ENCODE peak calls at places on chromosomes 3 and 15, in eight cellular contexts. D is HCT116, W is activated B cell treated with CpG ODN at 0.5 μM for 24 hours, G is foreskin fibroblast, R is psoas muscle, M is astrocyte of the spinal cord, Q is B cell, H is GM13977. N is an unnamed sample.

GRCh38 chr15:88255496-88256171 is 905 bp downstream of the NTRK3 start:
- DNase-seq in D (no peak), W (no peak), G (peak), R (no peak), M (peak), Q (no peak), H (peak), N (no peak)

GRCh38 chr3:133880287-133880686 is 15.4 kb downstream of the RAB6B start:
- DNase-seq in D (no peak), W (no peak), G (no peak), R (no peak), M (no peak), Q (no peak), H (no peak), N (no peak)

GRCh38 chr15:76235186-76235826 is 76.0 kb downstream of the ETFA start:
- DNase-seq in D (peak), W (no peak), G (peak), R (no peak), M (peak), Q (no peak), H (no peak), N (no peak)

GRCh38 chr3:175338775-175339535 is 479.8 kb downstream of the NAALADL2 start:
- DNase-seq in D (peak), W (no peak), G (peak), R (peak), M (peak), Q (no peak), H (no peak), N (peak)

GRCh38 chr15:56798639-56799038 is 65.3 kb upstream of the ZNF280D start:
- DNase-seq in D (no peak), W (no peak), G (no peak), R (peak), M (no peak), Q (no peak), H (no peak), N (no peak)

GRCh38 chr3:187013080-187013838 is 82.9 kb downstream of the ST6GAL1 start:
- DNase-seq in D (no peak), W (no peak), G (peak), R (no peak), M (peak), Q (no peak), H (no peak), N (no peak)

GRCh38 chr3:99768126-99768525 is 49.5 kb upstream of the CMSS1 start:
- DNase-seq in D (no peak), W (no peak), G (peak), R (no peak), M (no peak), Q (no peak), H (no peak), N (no peak)

GRCh38 chr3:8301977-8302589 is 199.5 kb upstream of the LMCD1 start:
- DNase-seq in D (peak), W (no peak), G (peak), R (no peak), M (peak), Q (no peak), H (peak), N (peak)

GRCh38 chr3:55538158-55538557 is 51.1 kb upstream of the WNT5A start:
- DNase-seq in D (no peak), W (no peak), G (no peak), R (no peak), M (no peak), Q (no peak), H (no peak), N (no peak)

GRCh38 chr3:13420817-13421755 is 964 bp upstream of the NUP210 start:
- DNase-seq in D (no peak), W (peak), G (no peak), R (peak), M (no peak), Q (peak), H (peak), N (no peak)

GRCh38 chr3:126135398-126136076 is 44.8 kb downstream of the ALDH1L1 start:
- DNase-seq in D (no peak), W (peak), G (no peak), R (peak), M (no peak), Q (no peak), H (no peak), N (peak)

GRCh38 chr15:81751321-81751720 is 294.5 kb downstream of the MEX3B start:
- DNase-seq in D (no peak), W (no peak), G (no peak), R (no peak), M (no peak), Q (no peak), H (no peak), N (no peak)

GRCh38 chr3:55167586-55168317 is 239.9 kb upstream of the LRTM1 start:
- DNase-seq in D (no peak), W (no peak), G (peak), R (no peak), M (peak), Q (no peak), H (no peak), N (no peak)

GRCh38 chr3:168139947-168140346 is 44.2 kb upstream of the GOLIM4 start:
- DNase-seq in D (no peak), W (no peak), G (no peak), R (no peak), M (no peak), Q (no peak), H (no peak), N (no peak)

GRCh38 chr3:71488391-71488809 is 95.1 kb downstream of the FOXP1 start:
- DNase-seq in D (no peak), W (no peak), G (no peak), R (no peak), M (no peak), Q (no peak), H (no peak), N (no peak)

GRCh38 chr3:118991775-118992174 is 42.9 kb downstream of the IGSF11 start:
- DNase-seq in D (no peak), W (no peak), G (no peak), R (no peak), M (peak), Q (no peak), H (no peak), N (no peak)

GRCh38 chr3:12187448-12188327 is 29.0 kb upstream of the TIMP4 start:
- DNase-seq in D (no peak), W (no peak), G (peak), R (no peak), M (peak), Q (no peak), H (peak), N (no peak)

GRCh38 chr3:194312743-194313281 is 38.3 kb downstream of the CPN2 start:
- DNase-seq in D (no peak), W (no peak), G (peak), R (peak), M (peak), Q (peak), H (no peak), N (no peak)

GRCh38 chr3:48514431-48515227 is 10.7 kb upstream of the SHISA5 start:
- DNase-seq in D (no peak), W (no peak), G (no peak), R (no peak), M (no peak), Q (no peak), H (peak), N (no peak)

GRCh38 chr3:133591271-133591742 is 17.8 kb downstream of the CDV3 start:
- DNase-seq in D (no peak), W (no peak), G (peak), R (no peak), M (peak), Q (no peak), H (no peak), N (no peak)

GRCh38 chr3:170572665-170573253 is 13.1 kb downstream of the SLC7A14 start:
- DNase-seq in D (no peak), W (no peak), G (peak), R (no peak), M (peak), Q (no peak), H (peak), N (peak)

GRCh38 chr15:72342385-72342784 is 22.4 kb upstream of the CELF6 start:
- DNase-seq in D (peak), W (no peak), G (peak), R (peak), M (no peak), Q (peak), H (no peak), N (peak)

GRCh38 chr3:2714856-2715255 is 395.3 kb downstream of the IL5RA start:
- DNase-seq in D (no peak), W (no peak), G (no peak), R (no peak), M (no peak), Q (no peak), H (peak), N (no peak)

GRCh38 chr3:30752961-30753360 is 141.5 kb downstream of the GADL1 start:
- DNase-seq in D (no peak), W (no peak), G (peak), R (no peak), M (peak), Q (no peak), H (no peak), N (peak)

GRCh38 chr3:3798641-3799113 is 554 bp upstream of the LRRN1 start:
- DNase-seq in D (no peak), W (peak), G (no peak), R (peak), M (no peak), Q (no peak), H (peak), N (peak)

GRCh38 chr15:68596691-68597090 is 17.9 kb downstream of the CORO2B start:
- DNase-seq in D (no peak), W (no peak), G (no peak), R (peak), M (no peak), Q (no peak), H (no peak), N (no peak)

GRCh38 chr3:184582583-184582982 is 21.0 kb downstream of the EPHB3 start:
- DNase-seq in D (no peak), W (no peak), G (no peak), R (peak), M (peak), Q (no peak), H (no peak), N (no peak)

GRCh38 chr3:144343777-144344176 is 372.2 kb downstream of the DIPK2A start:
- DNase-seq in D (no peak), W (no peak), G (no peak), R (no peak), M (no peak), Q (no peak), H (no peak), N (no peak)

GRCh38 chr3:10848261-10848660 is 32.2 kb downstream of the SLC6A11 start:
- DNase-seq in D (no peak), W (no peak), G (no peak), R (no peak), M (no peak), Q (no peak), H (peak), N (no peak)

GRCh38 chr15:39099524-39099923 is 481.4 kb upstream of the THBS1 start:
- DNase-seq in D (no peak), W (no peak), G (peak), R (no peak), M (no peak), Q (no peak), H (no peak), N (no peak)

GRCh38 chr3:153028336-153028735 is 133.7 kb upstream of the RAP2B start:
- DNase-seq in D (no peak), W (no peak), G (peak), R (no peak), M (peak), Q (no peak), H (no peak), N (no peak)

GRCh38 chr3:31106204-31106603 is 211.7 kb upstream of the GADL1 start:
- DNase-seq in D (no peak), W (no peak), G (peak), R (no peak), M (peak), Q (no peak), H (no peak), N (no peak)

GRCh38 chr3:177525987-177526712 is 328.9 kb upstream of the TBL1XR1 start:
- DNase-seq in D (no peak), W (no peak), G (peak), R (no peak), M (peak), Q (no peak), H (no peak), N (peak)

GRCh38 chr3:132417695-132418520 is 606 bp downstream of the DNAJC13 start:
- DNase-seq in D (no peak), W (no peak), G (peak), R (no peak), M (peak), Q (peak), H (peak), N (peak)

GRCh38 chr15:29937956-29938355 is 115.7 kb upstream of the TJP1 start:
- DNase-seq in D (no peak), W (no peak), G (peak), R (no peak), M (peak), Q (no peak), H (no peak), N (no peak)

GRCh38 chr15:91302588-91303439 is 202.8 kb downstream of the SV2B start:
- DNase-seq in D (peak), W (no peak), G (peak), R (no peak), M (peak), Q (no peak), H (peak), N (peak)

GRCh38 chr3:64958187-64958586 is 270.4 kb upstream of the ADAMTS9 start:
- DNase-seq in D (no peak), W (no peak), G (no peak), R (no peak), M (no peak), Q (no peak), H (no peak), N (no peak)

GRCh38 chr15:67183443-67184169 is 70.9 kb downstream of the AAGAB start:
- DNase-seq in D (no peak), W (no peak), G (peak), R (peak), M (peak), Q (no peak), H (no peak), N (no peak)

DNA sequence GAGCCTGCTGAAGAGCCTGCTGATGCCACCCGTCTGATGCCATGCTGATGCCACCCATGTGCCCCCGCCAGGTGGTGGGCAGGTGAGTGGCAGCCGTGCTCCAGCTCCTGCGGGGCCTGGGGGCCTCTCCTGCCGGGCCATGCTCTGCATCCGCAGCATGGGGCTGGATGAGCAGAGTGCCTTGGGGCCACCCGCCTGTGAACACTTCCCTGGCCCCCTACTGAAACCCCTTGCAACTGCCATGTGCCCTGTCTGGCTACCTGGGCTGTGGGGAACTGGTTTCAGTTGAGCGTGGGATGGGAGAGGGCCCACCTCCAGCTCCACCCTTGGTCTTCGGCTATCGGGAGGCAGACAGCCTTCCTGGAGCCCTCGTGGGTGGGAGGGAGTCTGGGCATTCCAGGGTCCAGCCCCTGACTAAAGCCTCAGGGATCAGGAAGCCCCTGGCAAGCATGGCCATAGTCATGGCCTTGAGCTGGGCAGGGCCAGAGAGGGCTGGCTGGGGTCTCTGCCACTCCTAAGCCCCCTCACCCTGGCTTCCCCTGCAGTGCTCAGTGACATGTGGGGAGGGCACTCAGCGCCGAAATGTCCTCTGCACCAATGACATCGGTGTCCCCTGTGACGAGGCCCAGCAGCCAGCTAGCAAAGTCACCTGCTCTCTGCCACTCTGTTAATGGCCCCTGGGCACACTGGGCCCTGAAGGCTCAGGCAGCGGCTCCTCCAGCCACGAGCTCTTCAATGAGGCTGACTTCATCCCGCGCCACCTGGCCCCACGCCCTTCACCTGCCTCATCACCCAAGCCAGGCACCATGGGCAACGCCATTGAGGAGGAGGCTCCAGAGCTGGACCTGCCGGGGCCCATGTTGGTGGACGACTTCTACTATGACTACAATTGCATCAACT is 92.2 kb downstream of the TBC1D2B start:
- DNase-seq in D (no peak), W (no peak), G (no peak), R (no peak), M (no peak), Q (no peak), H (no peak), N (no peak)
- TF ChIP-seq CTCF in D (no peak), W (no peak), G (no peak), R (no peak), M (no peak), Q (no peak), H (no peak), N (no peak)

DNA sequence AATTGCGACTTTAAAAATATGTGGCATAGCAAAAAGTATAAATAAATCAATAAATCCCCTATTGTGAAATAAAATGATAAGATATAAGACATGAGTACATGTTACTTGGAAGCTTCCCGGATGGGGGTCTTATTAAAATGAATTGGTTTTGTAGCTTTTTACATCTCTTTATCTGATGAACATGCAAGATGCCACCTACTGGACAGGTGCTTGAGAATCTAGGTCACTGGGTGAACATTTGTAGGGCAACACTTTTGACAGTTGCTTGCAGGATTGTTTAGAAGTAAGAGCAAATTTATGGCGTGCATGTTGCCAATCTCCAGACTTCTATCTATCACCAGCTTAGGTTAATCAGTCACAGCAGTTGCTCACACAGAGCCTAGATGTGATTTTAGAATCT is 362.7 kb upstream of the SUCLG2 start:
- DNase-seq in D (no peak), W (no peak), G (no peak), R (no peak), M (no peak), Q (no peak), H (no peak), N (no peak)
- TF ChIP-seq CTCF in D (no peak), W (no peak), G (no peak), R (no peak), M (peak), Q (no peak), H (no peak), N (no peak)

GRCh38 chr15:77654975-77655374 is 22.3 kb upstream of the LINGO1 start:
- DNase-seq in D (peak), W (no peak), G (peak), R (no peak), M (no peak), Q (no peak), H (no peak), N (peak)
- TF ChIP-seq CTCF in D (peak), W (no peak), G (peak), R (no peak), M (peak), Q (no peak), H (peak), N (peak)

DNA sequence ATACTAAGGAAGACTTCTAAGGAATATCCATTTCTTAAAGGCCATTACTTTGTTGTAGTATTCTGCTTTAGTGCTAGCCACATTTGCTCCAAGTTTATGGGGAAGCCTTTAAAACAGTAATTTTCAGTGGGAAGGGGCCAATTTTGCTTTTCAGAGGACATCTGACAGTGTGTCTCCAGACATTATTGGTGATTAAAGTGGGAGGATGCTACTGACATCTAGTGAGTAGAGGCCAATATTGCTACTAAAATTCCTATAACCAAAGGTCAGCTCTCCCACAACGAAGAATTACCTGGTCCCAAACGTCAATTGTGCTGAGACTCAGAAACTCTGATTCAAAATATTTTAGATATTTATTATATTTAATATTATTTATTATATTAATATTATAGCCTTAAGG is 24.8 kb downstream of the SLC28A2 start:
- DNase-seq in D (no peak), W (no peak), G (peak), R (no peak), M (peak), Q (no peak), H (peak), N (no peak)
- TF ChIP-seq CTCF in D (peak), W (no peak), G (peak), R (peak), M (peak), Q (peak), H (peak), N (no peak)

DNA sequence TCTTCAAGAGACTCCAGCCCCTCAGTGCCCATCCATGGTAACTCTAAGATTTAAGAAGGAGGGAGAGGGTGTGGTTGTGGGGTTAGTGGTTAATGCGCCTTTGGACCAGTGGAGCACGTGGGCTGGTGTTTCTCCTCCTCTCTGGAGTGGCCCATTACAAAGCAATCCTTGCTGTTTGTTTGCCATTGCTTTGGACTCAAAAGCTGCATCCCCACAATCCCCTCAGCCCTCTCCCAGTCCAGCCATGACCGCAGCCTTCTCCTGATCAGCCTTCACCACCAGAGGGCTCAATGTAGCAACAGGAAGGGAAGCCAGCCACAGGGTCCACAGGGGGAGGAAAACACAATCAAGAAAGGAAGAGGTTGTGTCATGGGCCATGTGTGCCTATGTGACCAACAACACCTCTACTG is 38.4 kb upstream of the FAM174B start:
- DNase-seq in D (peak), W (no peak), G (no peak), R (no peak), M (no peak), Q (no peak), H (no peak), N (peak)
- TF ChIP-seq CTCF in D (peak), W (no peak), G (peak), R (no peak), M (peak), Q (no peak), H (peak), N (peak)

DNA sequence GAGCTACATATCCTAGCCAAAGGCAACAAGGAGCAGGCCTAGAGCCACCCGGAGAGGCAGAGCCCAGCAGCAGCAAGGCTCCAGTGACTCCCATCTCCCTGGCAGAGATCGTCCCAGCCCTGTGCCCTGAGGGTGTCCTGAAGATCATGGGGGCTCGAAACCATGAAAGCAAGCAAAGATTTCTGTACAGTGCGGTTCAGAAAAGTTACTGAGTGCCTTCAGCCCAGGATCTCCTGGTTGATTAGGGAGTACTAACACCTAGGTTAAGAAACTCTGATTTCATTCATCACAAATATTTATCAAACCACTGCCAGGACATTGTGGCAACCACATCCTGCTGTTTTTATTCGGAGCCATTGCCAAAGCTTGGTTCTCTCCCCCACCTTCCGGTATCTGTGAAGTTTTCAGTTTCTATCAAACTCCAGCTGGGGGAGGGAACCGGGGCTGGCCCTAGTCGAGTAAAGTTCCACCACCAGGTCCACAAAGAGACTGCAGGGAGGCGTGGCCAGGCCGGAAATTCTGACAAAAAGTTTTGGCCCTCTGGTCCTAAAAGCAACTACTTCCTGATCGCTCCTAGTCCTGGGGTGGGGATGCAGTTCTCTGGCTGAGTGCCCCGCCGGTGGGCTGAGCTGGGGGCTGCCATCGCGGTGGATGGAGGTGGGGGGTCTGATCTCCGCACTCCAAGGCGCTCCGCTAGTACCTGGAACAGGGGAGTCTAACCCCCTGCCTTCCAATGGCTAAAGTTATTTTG is 1.2 kb downstream of the RAB43 start:
- DNase-seq in D (peak), W (peak), G (peak), R (peak), M (peak), Q (peak), H (peak), N (peak)
- TF ChIP-seq CTCF in D (peak), W (no peak), G (no peak), R (peak), M (peak), Q (peak), H (peak), N (no peak)

N was measured in Calu3.